ENCODE peak calls at places on chromosome 2, in six cellular contexts. N, Q, M, K, G and V are unnamed samples.

GRCh38 chr2:62424899-62425298 is 81.1 kb downstream of the TMEM17 start:
- DNase-seq in N (no peak), Q (no peak), M (no peak), K (no peak), G (no peak), V (no peak)

GRCh38 chr2:149076863-149077412 is 38.4 kb downstream of the LYPD6B start:
- DNase-seq in N (no peak), Q (peak; percentile 34), M (no peak), K (no peak), G (no peak), V (no peak)

GRCh38 chr2:234003972-234004617 is 46.4 kb upstream of the SPP2 start:
- DNase-seq in N (peak; percentile 95), Q (no peak), M (no peak), K (no peak), G (no peak), V (peak; percentile 71)

GRCh38 chr2:234705108-234705507 is 208.2 kb upstream of the ARL4C start:
- DNase-seq in N (peak; percentile 85), Q (no peak), M (no peak), K (no peak), G (no peak), V (no peak)

GRCh38 chr2:69830045-69830905 is 815 bp downstream of the GMCL1 start:
- DNase-seq in N (no peak), Q (peak; percentile 39), M (peak; percentile 33), K (peak; percentile 47), G (no peak), V (peak; percentile 43)

GRCh38 chr2:188403676-188404075 is 112.0 kb downstream of the GULP1 start:
- DNase-seq in N (peak; percentile 66), Q (no peak), M (no peak), K (no peak), G (no peak), V (no peak)

GRCh38 chr2:3468296-3468988 is 50.9 kb downstream of the ADI1 start:
- DNase-seq in N (no peak), Q (no peak), M (no peak), K (no peak), G (no peak), V (no peak)

GRCh38 chr2:216499641-216500218 is 1.1 kb downstream of the RPL37A start:
- DNase-seq in N (peak; percentile 19), Q (no peak), M (no peak), K (no peak), G (no peak), V (no peak)

GRCh38 chr2:227183657-227184367 is 19.4 kb downstream of the COL4A3 start:
- DNase-seq in N (no peak), Q (no peak), M (no peak), K (peak; percentile 14), G (no peak), V (no peak)

GRCh38 chr2:217685255-217685605 is 317.6 kb downstream of the TNS1 start:
- DNase-seq in N (peak; percentile 95), Q (no peak), M (no peak), K (peak; percentile 65), G (no peak), V (peak; percentile 88)

GRCh38 chr2:232365621-232366321 is 12.8 kb upstream of the ALPP start:
- DNase-seq in N (peak; percentile 21), Q (peak; percentile 73), M (peak; percentile 24), K (peak; percentile 62), G (no peak), V (peak; percentile 52)

GRCh38 chr2:162928356-162928755 is 89.8 kb upstream of the KCNH7 start:
- DNase-seq in N (no peak), Q (no peak), M (no peak), K (no peak), G (no peak), V (no peak)

GRCh38 chr2:128646691-128647090 is 328.0 kb upstream of the HS6ST1 start:
- DNase-seq in N (no peak), Q (no peak), M (no peak), K (no peak), G (no peak), V (no peak)

GRCh38 chr2:150911766-150912280 is 349.8 kb downstream of the RBM43 start:
- DNase-seq in N (peak; percentile 95), Q (no peak), M (no peak), K (peak; percentile 24), G (no peak), V (peak; percentile 70)

GRCh38 chr2:199602896-199603482 is 145.2 kb upstream of the SATB2 start:
- DNase-seq in N (no peak), Q (peak; percentile 29), M (no peak), K (no peak), G (no peak), V (no peak)

GRCh38 chr2:58875462-58875861 is 634.3 kb upstream of the FANCL start:
- DNase-seq in N (no peak), Q (no peak), M (no peak), K (no peak), G (no peak), V (no peak)

GRCh38 chr2:3257166-3257565 is 120.5 kb downstream of the EIPR1 start:
- DNase-seq in N (peak; percentile 22), Q (peak; percentile 64), M (no peak), K (no peak), G (no peak), V (no peak)

GRCh38 chr2:96770451-96770850 is 9.7 kb downstream of the CNNM4 start:
- DNase-seq in N (no peak), Q (no peak), M (no peak), K (no peak), G (no peak), V (no peak)

GRCh38 chr2:10097352-10098148 is 17.3 kb upstream of the CYS1 start:
- DNase-seq in N (peak; percentile 43), Q (peak; percentile 91), M (peak; percentile 87), K (peak; percentile 61), G (no peak), V (peak; percentile 70)

GRCh38 chr2:101306410-101306809 is 2.1 kb downstream of the RNF149 start:
- DNase-seq in N (no peak), Q (no peak), M (peak; percentile 37), K (no peak), G (no peak), V (no peak)

GRCh38 chr2:183614797-183615429 is 490.7 kb downstream of the NUP35 start:
- DNase-seq in N (no peak), Q (peak; percentile 9), M (no peak), K (no peak), G (no peak), V (no peak)

GRCh38 chr2:19806131-19806530 is 95.7 kb downstream of the TTC32 start:
- DNase-seq in N (no peak), Q (no peak), M (no peak), K (no peak), G (no peak), V (no peak)

GRCh38 chr2:187985923-187986322 is 305.8 kb upstream of the GULP1 start:
- DNase-seq in N (peak; percentile 19), Q (no peak), M (no peak), K (no peak), G (no peak), V (no peak)

GRCh38 chr2:214465386-214466146 is 54.7 kb downstream of the VWC2L start:
- DNase-seq in N (peak; percentile 62), Q (no peak), M (no peak), K (peak; percentile 13), G (no peak), V (no peak)

DNA sequence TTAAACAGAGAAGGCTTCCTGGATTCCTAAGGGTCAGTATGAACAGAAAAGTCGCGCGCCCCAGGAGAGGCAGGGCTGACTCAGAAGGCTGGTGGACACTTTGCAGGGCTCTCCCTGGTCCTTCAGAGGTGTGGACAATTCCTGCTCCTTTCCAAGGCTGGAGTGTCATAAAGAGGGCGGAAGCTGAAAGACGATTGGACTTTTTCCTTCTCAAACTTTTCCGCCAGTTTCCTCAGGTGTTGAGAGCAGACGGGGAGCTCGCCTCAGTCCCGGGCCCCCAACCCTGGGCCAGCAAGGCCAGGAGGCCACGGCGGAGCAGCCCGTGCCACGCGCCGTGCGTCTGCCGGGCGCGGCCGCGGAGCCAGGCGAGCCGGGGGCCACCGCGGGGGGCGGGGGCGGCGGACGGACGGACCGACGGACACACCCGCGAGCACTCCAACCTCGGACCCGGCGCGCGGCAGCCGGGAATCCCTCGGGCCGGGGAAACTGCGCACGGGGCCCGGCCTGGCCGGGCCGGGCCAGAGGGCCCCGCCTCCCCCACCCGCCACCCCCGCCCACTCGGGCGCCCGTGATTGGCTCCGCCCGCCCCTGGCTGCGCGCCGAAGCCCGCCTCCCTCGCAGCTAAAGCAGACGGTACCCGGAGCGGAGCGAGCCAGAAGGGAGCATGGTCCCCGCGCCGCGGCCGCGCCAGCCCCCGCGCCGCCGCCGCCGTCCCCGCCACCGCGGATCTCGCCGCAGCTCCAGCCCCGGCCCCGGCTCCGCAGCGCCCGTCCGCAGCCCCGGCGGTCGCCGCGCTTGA is at the start of gene KLHL29:
- DNase-seq in N (peak; percentile 71), Q (peak; percentile 99), M (peak; percentile 94), K (no peak), G (no peak), V (peak; percentile 89)
- TF ChIP-seq SMC3 in N (no peak), Q (no peak), M (no peak), K (no peak), G (no peak), V (no peak)

GRCh38 chr2:170298861-170299429 is 121.0 kb downstream of the MYO3B start:
- DNase-seq in N (no peak), Q (no peak), M (no peak), K (no peak), G (no peak), V (no peak)
- TF ChIP-seq SMC3 in N (no peak), Q (no peak), M (no peak), K (no peak), G (no peak), V (no peak)

DNA sequence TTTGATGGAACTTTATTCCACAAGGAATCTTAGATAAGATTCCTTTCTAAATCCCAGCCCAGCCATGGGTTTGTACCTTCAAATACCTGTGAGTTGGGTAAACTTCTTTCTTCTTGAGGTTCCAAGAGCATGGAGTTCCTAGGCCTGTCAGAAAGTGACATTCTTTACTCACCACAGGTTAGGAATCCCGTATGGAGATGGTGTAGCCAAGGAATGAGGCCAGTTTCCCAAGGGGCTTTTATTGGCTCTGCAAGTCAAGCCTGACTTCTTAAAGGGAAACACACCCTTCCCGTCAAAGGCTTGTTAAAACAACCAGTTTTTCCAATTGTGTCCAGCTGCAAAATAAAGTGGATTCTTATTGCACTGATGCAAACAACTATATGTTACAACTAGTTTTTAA is 45.8 kb downstream of the STK17B start:
- DNase-seq in N (no peak), Q (no peak), M (no peak), K (no peak), G (no peak), V (no peak)
- TF ChIP-seq SMC3 in N (no peak), Q (no peak), M (no peak), K (no peak), G (no peak), V (no peak)

GRCh38 chr2:210655229-210655628 is 98.8 kb downstream of the CPS1 start:
- DNase-seq in N (peak; percentile 8), Q (no peak), M (no peak), K (no peak), G (no peak), V (no peak)
- TF ChIP-seq SMC3 in N (no peak), Q (no peak), M (no peak), K (no peak), G (no peak), V (no peak)